ENCODE peak calls at places on chromosome 13, in six cellular contexts. J is nephron progenitor cell, C is neural crest cell, M is thoracic aorta, R is GM12865, L is fibroblast of lung. H is an unnamed sample.

GRCh38 chr13:99987180-99988047 is 5.8 kb downstream of the ZIC2 start:
- DNase-seq in J (peak; percentile 53), C (no peak), M (no peak), R (no peak), L (no peak), H (no peak)

GRCh38 chr13:101915755-101916107 is 463.3 kb downstream of the ITGBL1 start:
- DNase-seq in J (no peak), C (no peak), M (no peak), R (no peak), L (no peak), H (no peak)

GRCh38 chr13:110108348-110109139 is 198.4 kb downstream of the COL4A1 start:
- DNase-seq in J (peak; percentile 67), C (peak; percentile 51), M (peak; percentile 53), R (peak; percentile 36), L (peak; percentile 86), H (peak; percentile 87)

GRCh38 chr13:40453666-40454030 is 212.8 kb downstream of the FOXO1 start:
- DNase-seq in J (no peak), C (no peak), M (no peak), R (no peak), L (no peak), H (peak; percentile 92)

GRCh38 chr13:41007359-41008118 is 11.6 kb downstream of the ELF1 start:
- DNase-seq in J (no peak), C (no peak), M (no peak), R (peak; percentile 48), L (peak; percentile 16), H (peak; percentile 35)

GRCh38 chr13:28819748-28820098 is 416 bp upstream of the MTUS2 start:
- DNase-seq in J (peak; percentile 89), C (peak; percentile 68), M (no peak), R (peak; percentile 64), L (peak; percentile 30), H (no peak)

GRCh38 chr13:61728468-61728867 is 312.8 kb upstream of the PCDH20 start:
- DNase-seq in J (no peak), C (no peak), M (no peak), R (no peak), L (peak; percentile 48), H (peak; percentile 46)

GRCh38 chr13:37791699-37792098 is 77.9 kb downstream of the TRPC4 start:
- DNase-seq in J (no peak), C (no peak), M (no peak), R (no peak), L (peak; percentile 71), H (no peak)

GRCh38 chr13:39036212-39036611 is 1.7 kb downstream of the PROSER1 start:
- DNase-seq in J (no peak), C (no peak), M (no peak), R (peak; percentile 64), L (peak; percentile 36), H (peak; percentile 42)

GRCh38 chr13:36685912-36686311 is 12.1 kb downstream of the SERTM1 start:
- DNase-seq in J (no peak), C (no peak), M (no peak), R (no peak), L (peak; percentile 84), H (peak; percentile 31)

GRCh38 chr13:84445776-84446175 is 563.5 kb upstream of the SLITRK1 start:
- DNase-seq in J (no peak), C (no peak), M (no peak), R (no peak), L (peak; percentile 90), H (peak; percentile 25)

GRCh38 chr13:93244141-93244917 is 17.7 kb downstream of the GPC6 start:
- DNase-seq in J (peak; percentile 26), C (no peak), M (no peak), R (no peak), L (peak; percentile 78), H (peak; percentile 57)
- TF ChIP-seq CTCF in J (no peak), C (no peak), M (no peak), R (no peak), L (no peak), H (no peak)

GRCh38 chr13:80342541-80343371 is 1.8 kb upstream of the SPRY2 start:
- DNase-seq in J (peak; percentile 93), C (peak; percentile 92), M (no peak), R (peak; percentile 73), L (peak; percentile 64), H (peak; percentile 83)
- TF ChIP-seq CTCF in J (peak; percentile 98), C (peak; percentile 100), M (peak; percentile 98), R (peak; percentile 94), L (peak; percentile 77), H (peak; percentile 86)

GRCh38 chr13:27137759-27138158 is 33.9 kb downstream of the USP12 start:
- DNase-seq in J (peak; percentile 5), C (no peak), M (no peak), R (no peak), L (no peak), H (no peak)

GRCh38 chr13:27140060-27140459 is 31.6 kb downstream of the USP12 start:
- DNase-seq in J (no peak), C (no peak), M (no peak), R (peak; percentile 69), L (no peak), H (no peak)

GRCh38 chr13:27141746-27142145 is 29.9 kb downstream of the USP12 start:
- DNase-seq in J (no peak), C (no peak), M (no peak), R (no peak), L (no peak), H (no peak)

GRCh38 chr13:27139565-27139964 is 32.0 kb downstream of the USP12 start:
- DNase-seq in J (no peak), C (no peak), M (no peak), R (no peak), L (no peak), H (peak; percentile 5)

GRCh38 chr13:27138457-27139093 is 33.0 kb downstream of the USP12 start:
- DNase-seq in J (no peak), C (no peak), M (no peak), R (no peak), L (no peak), H (no peak)
- TF ChIP-seq CTCF in J (no peak), C (no peak), M (no peak), R (no peak), L (no peak), H (no peak)

GRCh38 chr13:97883356-97883755 is 70.1 kb upstream of the IPO5 start:
- DNase-seq in J (no peak), C (no peak), M (no peak), R (no peak), L (peak; percentile 53), H (no peak)
- TF ChIP-seq CTCF in J (no peak), C (no peak), M (no peak), R (no peak), L (no peak), H (no peak)